ENCODE peak calls at places on chromosomes 12 and 14, in five cellular contexts. A, U, T, N and P are unnamed samples.
A peak's percentile ranks its signal among the peaks of the same experiment; 100 is the strongest.

GRCh38 chr12:25728196-25728595 is 175.1 kb upstream of the LMNTD1 start:
- DNase-seq in T (no peak), A (no peak), U (no peak), N (no peak), P (no peak)

GRCh38 chr14:54894995-54895394 is 7.6 kb downstream of the GCH1 start:
- DNase-seq in N (no peak), T (no peak), A (no peak), U (no peak), P (no peak)

GRCh38 chr14:24139272-24139934 is 2.0 kb downstream of the EMC9 start:
- DNase-seq in A (no peak), N (no peak), T (no peak), U (no peak), P (no peak)

GRCh38 chr12:89183985-89184435 is 168.3 kb downstream of the DUSP6 start:
- DNase-seq in A (no peak), U (no peak), T (no peak), N (no peak), P (no peak)

GRCh38 chr12:62726471-62726980 is 208.4 kb downstream of the PPM1H start:
- DNase-seq in T (no peak), U (no peak), A (no peak), N (no peak), P (no peak)

GRCh38 chr14:51644215-51644969 is 7.3 kb upstream of the FRMD6 start:
- DNase-seq in U (no peak), A (no peak), T (no peak), N (no peak), P (no peak)

GRCh38 chr12:116693259-116694227 is 44.3 kb downstream of the SPRING1 start:
- DNase-seq in T (no peak), A (no peak), U (no peak), N (no peak), P (no peak)

GRCh38 chr12:115209230-115209629 is 525.3 kb upstream of the TBX3 start:
- DNase-seq in U (no peak), N (no peak), T (no peak), A (no peak), P (no peak)

GRCh38 chr12:2752676-2753371 is 41.9 kb upstream of the FKBP4 start:
- DNase-seq in U (peak; percentile 99), N (peak; percentile 46), T (peak; percentile 32), A (peak; percentile 65), P (peak; percentile 91)

GRCh38 chr12:29148958-29149690 is at the start of gene FAR2:
- DNase-seq in A (peak; percentile 43), U (peak; percentile 58), T (no peak), N (peak; percentile 16), P (peak; percentile 86)

GRCh38 chr12:14153803-14154202 is 172.4 kb upstream of the GRIN2B start:
- DNase-seq in A (no peak), U (no peak), T (no peak), N (no peak), P (no peak)

GRCh38 chr12:132657004-132657727 is 30.0 kb downstream of the POLE start:
- DNase-seq in T (no peak), N (no peak), U (no peak), A (no peak), P (no peak)

GRCh38 chr12:92503977-92504966 is 198.5 kb upstream of the PLEKHG7 start:
- DNase-seq in A (no peak), U (no peak), N (no peak), T (no peak), P (no peak)

GRCh38 chr12:53624453-53624852 is 1.7 kb downstream of the ATF7 start:
- DNase-seq in T (no peak), A (no peak), U (no peak), N (no peak), P (no peak)